ENCODE peak calls at places on chromosomes 7 and 10, in nine cellular contexts. M is mammary epithelial cell, L is K562, J is fibroblast of lung, E is endodermal cell, U is SK-N-MC, G is PC-3, W is IMR-90, Z is mesendoderm. T is an unnamed sample.

GRCh38 chr10:133161486-133162051 is 1.6 kb downstream of the KNDC1 start:
- DNase-seq in G (peak), Z (peak), U (no peak), W (no peak), L (no peak), M (no peak), E (peak), J (no peak), T (no peak)

GRCh38 chr7:71735961-71736556 is 604.1 kb downstream of the GALNT17 start:
- DNase-seq in W (peak), E (peak), J (peak), U (no peak), M (peak), Z (peak), G (peak), L (peak), T (peak)

GRCh38 chr7:73565675-73566342 is 8.3 kb upstream of the BCL7B start:
- DNase-seq in L (no peak), Z (no peak), E (no peak), W (no peak), G (no peak), U (no peak), J (no peak), M (no peak), T (no peak)

GRCh38 chr7:27946351-27946750 is 206.4 kb downstream of the TAX1BP1 start:
- DNase-seq in J (no peak), G (no peak), Z (no peak), U (no peak), L (no peak), E (no peak), M (no peak), W (no peak), T (no peak)

GRCh38 chr10:122494173-122494820 is 32.9 kb downstream of the HTRA1 start:
- DNase-seq in E (no peak), G (peak), J (no peak), U (no peak), M (peak), L (no peak), W (no peak), Z (no peak), T (no peak)

GRCh38 chr7:117143066-117143465 is 179.8 kb downstream of the WNT2 start:
- DNase-seq in L (no peak), M (no peak), Z (no peak), W (no peak), J (no peak), E (no peak), U (no peak), G (no peak), T (no peak)

GRCh38 chr7:5692845-5693278 is 88.6 kb downstream of the RNF216 start:
- DNase-seq in G (peak), J (peak), W (peak), Z (no peak), U (no peak), E (no peak), M (peak), L (no peak), T (peak)

GRCh38 chr7:29019275-29019820 is 61.2 kb upstream of the TRIL start:
- DNase-seq in U (no peak), M (no peak), L (no peak), G (no peak), W (no peak), J (peak), E (no peak), Z (no peak), T (peak)

GRCh38 chr7:154987571-154987970 is 15.4 kb downstream of the PAXIP1 start:
- DNase-seq in M (no peak), W (no peak), U (no peak), L (no peak), Z (no peak), G (no peak), J (no peak), E (no peak), T (no peak)

GRCh38 chr10:91901784-91902677 is 7.3 kb downstream of the FGFBP3 start:
- DNase-seq in J (peak), E (no peak), G (peak), W (peak), M (peak), Z (peak), U (no peak), L (peak), T (no peak)

GRCh38 chr10:72315611-72316385 is 38.9 kb downstream of the DNAJB12 start:
- DNase-seq in E (no peak), G (peak), L (no peak), J (peak), W (peak), M (peak), Z (no peak), U (no peak), T (no peak)

GRCh38 chr10:76303682-76304316 is 872.4 kb downstream of the LRMDA start:
- DNase-seq in M (peak), E (peak), U (peak), L (no peak), W (peak), G (peak), J (peak), Z (peak), T (peak)

GRCh38 chr10:132878730-132879407 is 63.5 kb downstream of the CFAP46 start:
- DNase-seq in W (no peak), J (no peak), G (no peak), U (no peak), Z (no peak), M (no peak), L (no peak), E (peak), T (no peak)

GRCh38 chr10:99520804-99521473 is 11.8 kb upstream of the NKX2-3 start:
- DNase-seq in Z (no peak), G (no peak), M (no peak), J (no peak), L (no peak), W (no peak), E (no peak), U (no peak), T (no peak)

GRCh38 chr10:69464801-69465401 is 13.6 kb downstream of the TSPAN15 start:
- DNase-seq in M (no peak), L (no peak), E (no peak), W (no peak), U (no peak), G (no peak), J (no peak), Z (no peak), T (no peak)

GRCh38 chr10:124535731-124536495 is 74.3 kb downstream of the LHPP start:
- DNase-seq in E (peak), M (no peak), Z (peak), W (no peak), G (no peak), L (no peak), U (no peak), J (no peak), T (peak)

GRCh38 chr7:151454932-151455530 is 15.1 kb upstream of the CRYGN start:
- DNase-seq in J (no peak), U (no peak), Z (no peak), L (no peak), M (no peak), E (peak), G (no peak), W (no peak), T (no peak)

GRCh38 chr7:152108359-152108758 is 82.9 kb downstream of the GALNT11 start:
- DNase-seq in E (no peak), J (no peak), U (peak), W (no peak), G (no peak), L (no peak), M (no peak), Z (peak), T (no peak)

DNA sequence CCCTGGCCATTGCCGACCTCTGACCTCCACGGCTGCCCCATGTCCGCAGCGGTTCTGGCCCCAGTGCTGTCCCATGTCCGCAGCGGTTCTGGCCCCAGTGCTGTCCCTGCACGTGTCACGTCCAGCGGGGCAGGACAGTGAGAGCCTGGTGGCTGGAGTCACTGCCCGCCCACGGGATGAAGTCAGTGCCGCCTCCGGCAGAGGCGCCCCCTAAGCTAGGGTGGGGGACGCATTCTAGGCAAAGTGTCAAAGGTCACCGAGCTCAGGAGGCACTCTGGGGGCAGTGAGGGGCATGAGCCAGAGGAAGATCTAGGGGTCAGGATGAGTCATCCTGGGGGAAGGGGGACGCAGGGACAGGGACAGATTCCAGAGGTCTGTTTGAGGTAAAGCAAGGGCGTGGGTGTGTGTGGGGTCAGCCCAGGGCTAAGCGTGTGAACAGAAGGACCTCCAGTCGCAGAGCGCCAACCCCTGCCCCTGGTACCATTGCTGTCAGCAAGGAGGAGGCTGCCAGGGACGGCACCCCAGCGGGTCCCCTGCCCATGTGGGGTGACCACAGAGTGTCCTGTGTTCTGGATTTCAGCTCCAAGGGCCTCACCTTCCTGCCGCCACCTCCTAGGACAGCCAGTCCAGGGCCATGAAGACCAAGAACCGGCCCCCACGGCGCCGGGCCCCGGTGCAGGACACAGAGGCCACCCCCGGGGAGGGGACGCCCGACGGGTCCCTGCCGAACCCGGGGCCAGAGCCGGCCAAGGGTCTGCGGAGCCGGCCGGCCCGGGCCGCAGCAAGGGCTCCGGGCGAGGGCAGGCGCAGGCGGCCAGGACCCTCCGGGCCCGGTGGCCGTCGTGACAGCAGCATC is 665 bp downstream of the BHLHA15 start:
- DNase-seq in L (peak), J (no peak), Z (peak), U (no peak), W (no peak), E (peak), M (no peak), G (no peak), T (no peak)
- H3K4me3 ChIP-seq in L (peak), J (no peak), Z (no peak), U (no peak), W (peak), E (no peak), M (peak), G (peak), T (no peak)

GRCh38 chr7:156560696-156561210 is 79.8 kb upstream of the RNF32 start:
- DNase-seq in G (no peak), W (no peak), L (no peak), U (no peak), Z (peak), M (no peak), J (no peak), E (no peak), T (no peak)
- H3K9ac ChIP-seq in G (no peak), W (no peak), L (no peak), U (no peak), Z (no peak), M (no peak), J (no peak), E (no peak), T (no peak)

GRCh38 chr10:88702848-88703597 is 3.0 kb upstream of the LIPK start:
- DNase-seq in Z (peak), G (no peak), U (no peak), M (peak), E (peak), W (peak), J (no peak), L (no peak), T (no peak)

GRCh38 chr10:88705951-88706350 is at the start of gene LIPK:
- DNase-seq in Z (no peak), E (no peak), G (no peak), U (no peak), L (no peak), M (peak), W (no peak), J (no peak), T (no peak)

GRCh38 chr10:88707429-88708110 is 1.5 kb downstream of the LIPK start:
- DNase-seq in L (no peak), Z (peak), E (no peak), U (no peak), M (peak), G (no peak), J (peak), W (peak), T (no peak)
- H3K4me3 ChIP-seq in L (no peak), Z (no peak), E (no peak), U (no peak), M (no peak), G (no peak), J (no peak), W (no peak), T (no peak)

GRCh38 chr7:102471791-102472125 is 7.0 kb downstream of the POLR2J start:
- DNase-seq in L (no peak), J (no peak), M (no peak), W (no peak), E (no peak), U (no peak), Z (no peak), G (no peak), T (no peak)

GRCh38 chr7:102467581-102468415 is 3.0 kb downstream of the LRWD1 start:
- DNase-seq in W (no peak), E (peak), M (no peak), Z (no peak), G (no peak), U (no peak), L (no peak), J (no peak), T (no peak)

GRCh38 chr7:102469972-102470825 is 5.4 kb downstream of the LRWD1 start:
- DNase-seq in U (no peak), G (no peak), Z (no peak), J (no peak), L (no peak), M (no peak), W (no peak), E (no peak), T (no peak)

GRCh38 chr7:102468416-102469350 is 3.9 kb downstream of the LRWD1 start:
- DNase-seq in M (no peak), J (no peak), E (peak), G (no peak), W (no peak), Z (no peak), U (no peak), L (no peak), T (no peak)

DNA sequence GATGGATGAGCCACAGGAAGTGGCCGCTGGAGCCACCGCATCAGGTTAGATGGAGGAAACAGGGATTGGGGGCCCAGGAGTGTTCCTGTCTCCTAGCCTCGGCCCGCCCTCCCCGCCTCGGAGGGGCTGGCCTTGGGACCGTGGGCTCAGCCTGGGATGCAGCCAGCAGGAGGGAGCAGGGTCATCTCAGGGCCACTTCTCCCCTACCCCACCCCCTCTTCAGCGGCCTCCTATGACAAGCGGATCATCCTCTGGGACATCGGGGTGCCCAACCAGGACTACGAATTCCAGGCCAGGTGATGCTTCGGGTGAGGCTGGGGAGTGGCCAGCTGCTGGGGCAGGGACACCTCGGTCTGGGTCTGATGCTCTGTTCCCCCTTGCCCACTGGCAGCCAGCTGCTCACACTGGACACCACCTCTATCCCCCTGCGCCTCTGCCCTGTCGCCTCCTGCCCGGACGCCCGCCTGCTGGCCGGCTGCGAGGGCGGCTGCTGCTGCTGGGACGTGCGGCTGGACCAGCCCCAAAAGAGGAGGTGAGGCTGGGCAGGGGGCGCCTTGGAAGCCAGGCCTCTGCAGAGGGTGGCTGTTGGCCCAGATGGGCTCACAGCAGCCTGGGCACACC is 4.7 kb downstream of the LRWD1 start:
- DNase-seq in U (no peak), Z (no peak), M (no peak), E (no peak), L (no peak), J (no peak), G (no peak), W (no peak), T (no peak)
- H3K9ac ChIP-seq in U (no peak), Z (no peak), M (no peak), E (no peak), L (no peak), J (no peak), G (no peak), W (no peak), T (no peak)